ENCODE peak calls at places on chromosomes 7 and 10, in eight cellular contexts. Q is heart left ventricle, V is cardiac muscle cell, T is PC-9, X is DND-41, O is left ventricle myocardium inferior, S is A549, A is BE2C. Y is an unnamed sample.
A peak's percentile ranks its signal among the peaks of the same experiment; 100 is the strongest.

GRCh38 chr7:100679927-100680588 is 6.5 kb downstream of the GNB2 start:
- DNase-seq in X (no peak), V (peak; percentile 30), Q (peak; percentile 49), S (peak; percentile 49), A (no peak), O (peak; percentile 53), T (no peak), Y (no peak)

GRCh38 chr7:151408839-151409554 is 841 bp downstream of the WDR86 start:
- DNase-seq in X (peak; percentile 46), O (no peak), Q (peak; percentile 62), S (no peak), T (no peak), V (peak; percentile 80), A (no peak), Y (peak; percentile 76)

GRCh38 chr10:100786591-100786990 is 41.2 kb downstream of the PAX2 start:
- DNase-seq in O (no peak), V (no peak), A (no peak), X (no peak), Q (no peak), T (no peak), S (no peak), Y (no peak)

GRCh38 chr7:132596588-132596987 is 20.3 kb upstream of the PLXNA4 start:
- DNase-seq in S (no peak), V (no peak), Q (no peak), O (no peak), X (no peak), T (no peak), A (no peak), Y (no peak)

GRCh38 chr7:40331915-40332314 is 197.1 kb downstream of the SUGCT start:
- DNase-seq in T (no peak), O (no peak), S (no peak), V (no peak), X (no peak), Q (no peak), A (no peak), Y (no peak)

GRCh38 chr7:5625938-5626337 is 155.5 kb downstream of the RNF216 start:
- DNase-seq in S (no peak), O (no peak), T (peak; percentile 49), X (no peak), A (no peak), V (peak; percentile 72), Q (no peak), Y (no peak)

GRCh38 chr10:35035641-35036040 is 54.5 kb downstream of the CUL2 start:
- DNase-seq in S (no peak), T (no peak), V (peak; percentile 59), X (no peak), Q (no peak), A (no peak), O (no peak), Y (no peak)

GRCh38 chr7:40093631-40094350 is 40.6 kb downstream of the MPLKIP start:
- DNase-seq in S (no peak), X (no peak), A (no peak), T (no peak), O (no peak), V (no peak), Q (no peak), Y (no peak)

GRCh38 chr7:22651534-22652243 is 75.3 kb upstream of the IL6 start:
- DNase-seq in S (peak; percentile 18), A (no peak), V (peak; percentile 72), T (no peak), X (no peak), Q (no peak), O (no peak), Y (no peak)

GRCh38 chr10:11176746-11177145 is 159.1 kb downstream of the CELF2 start:
- DNase-seq in X (peak; percentile 73), O (no peak), V (no peak), Q (no peak), S (no peak), T (no peak), A (no peak), Y (no peak)

GRCh38 chr10:11175823-11176243 is 158.2 kb downstream of the CELF2 start:
- DNase-seq in V (no peak), T (no peak), O (no peak), Q (no peak), X (no peak), A (no peak), S (no peak), Y (no peak)

GRCh38 chr10:11171452-11171851 is 153.8 kb downstream of the CELF2 start:
- DNase-seq in V (no peak), X (no peak), Q (no peak), O (no peak), S (no peak), A (no peak), T (no peak), Y (no peak)

GRCh38 chr10:11170993-11171416 is 153.3 kb downstream of the CELF2 start:
- DNase-seq in T (no peak), Q (no peak), O (no peak), V (no peak), A (no peak), S (no peak), X (no peak), Y (no peak)

GRCh38 chr10:11173062-11173461 is 155.4 kb downstream of the CELF2 start:
- DNase-seq in O (no peak), X (no peak), V (no peak), S (no peak), Q (no peak), A (no peak), T (no peak), Y (no peak)
- H3K4me1 ChIP-seq in O (peaks cover 98% of the 10 kb centered on the region), X (peaks cover 99% of the 10 kb centered on the region), V (peaks cover 63% of the 10 kb centered on the region), S (no peaks in the 10 kb centered on the region), Q (peaks cover 98% of the 10 kb centered on the region), A (no peaks in the 10 kb centered on the region), T (no peaks in the 10 kb centered on the region), Y (peaks cover 92% of the 10 kb centered on the region)

GRCh38 chr7:133641436-133641835 is 388.6 kb downstream of the EXOC4 start:
- DNase-seq in X (no peak), O (no peak), Q (no peak), A (no peak), S (no peak), V (no peak), T (no peak), Y (no peak)
- TF ChIP-seq CTCF in X (peak; percentile 30), O (no peak), Q (no peak), A (peak; percentile 20), S (no peak), V (no peak), T (no peak), Y (no peak)

GRCh38 chr10:122721111-122721510 is 21.5 kb upstream of the C10orf120 start:
- DNase-seq in O (no peak), Q (no peak), V (no peak), A (no peak), X (no peak), T (no peak), S (no peak), Y (no peak)
- H3K9me3 ChIP-seq in O (no peaks in the 10 kb centered on the region), Q (no peaks in the 10 kb centered on the region), V (no peaks in the 10 kb centered on the region), A (no peaks in the 10 kb centered on the region), X (no peaks in the 10 kb centered on the region), T (no peaks in the 10 kb centered on the region), S (no peaks in the 10 kb centered on the region), Y (no peaks in the 10 kb centered on the region)

GRCh38 chr10:59284111-59284975 is 78.0 kb downstream of the FAM13C start:
- DNase-seq in X (no peak), Q (no peak), V (no peak), T (no peak), A (no peak), O (no peak), S (no peak), Y (no peak)
- H3K4me1 ChIP-seq in X (no peaks in the 10 kb centered on the region), Q (no peaks in the 10 kb centered on the region), V (peaks cover 3% of the 10 kb centered on the region), T (no peaks in the 10 kb centered on the region), A (peaks cover 10% of the 10 kb centered on the region), O (peaks cover 12% of the 10 kb centered on the region), S (no peaks in the 10 kb centered on the region), Y (no peaks in the 10 kb centered on the region)

GRCh38 chr10:107806006-107806405 is 641.5 kb upstream of the SORCS1 start:
- DNase-seq in V (no peak), S (no peak), O (no peak), Q (no peak), A (no peak), X (no peak), T (no peak), Y (no peak)
- TF ChIP-seq CTCF in V (no peak), S (no peak), O (no peak), Q (no peak), A (no peak), X (no peak), T (no peak), Y (no peak)

DNA sequence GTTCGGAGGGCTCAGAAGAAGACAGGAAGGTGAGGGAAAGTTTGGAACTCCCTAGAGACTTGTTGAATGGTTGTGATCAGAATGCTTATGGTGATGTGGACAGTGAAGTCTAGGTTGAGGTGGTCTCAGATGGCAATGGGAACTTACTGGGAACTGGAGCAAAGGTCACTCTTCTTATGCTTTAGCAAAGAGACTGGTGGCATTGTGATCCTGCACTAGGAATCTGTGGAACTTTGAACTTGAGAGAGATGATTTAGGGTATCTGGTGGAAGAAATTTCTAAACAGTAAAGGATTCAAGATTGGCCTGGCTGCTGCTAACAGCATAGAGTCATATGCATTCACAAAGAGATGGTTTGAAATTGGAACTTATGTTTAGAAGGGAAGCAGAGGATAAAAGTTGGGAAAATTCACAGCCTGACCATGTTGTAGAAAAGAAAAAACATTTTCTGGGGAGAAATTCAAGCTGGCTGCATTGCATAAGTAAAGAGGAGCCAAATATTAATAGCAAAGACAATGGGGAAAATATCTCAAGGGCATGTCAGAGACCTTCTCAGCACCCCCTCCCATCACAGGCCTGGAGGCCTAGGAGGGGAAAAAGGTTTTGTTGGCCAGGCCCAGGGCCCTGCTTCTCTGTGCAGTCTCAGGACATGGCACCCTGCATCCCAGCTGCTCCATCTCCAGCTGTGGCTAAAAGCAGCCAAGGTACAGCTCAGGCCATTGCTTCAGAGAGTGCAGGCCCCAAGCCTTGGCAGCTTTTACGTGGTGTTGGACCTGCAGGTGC is 26.0 kb upstream of the ARHGAP12 start:
- DNase-seq in S (no peak), X (no peak), A (no peak), Q (no peak), O (no peak), V (no peak), T (no peak), Y (no peak)
- H3K9me3 ChIP-seq in S (no peaks in the 10 kb centered on the region), X (peaks cover 7% of the 10 kb centered on the region), A (no peaks in the 10 kb centered on the region), Q (peaks cover 8% of the 10 kb centered on the region), O (peaks cover 15% of the 10 kb centered on the region), V (no peaks in the 10 kb centered on the region), T (no peaks in the 10 kb centered on the region), Y (no peaks in the 10 kb centered on the region)

GRCh38 chr7:28165221-28165807 is 15.3 kb downstream of the JAZF1 start:
- DNase-seq in V (no peak), O (no peak), T (no peak), A (no peak), S (no peak), Q (no peak), X (no peak), Y (no peak)
- H3K4me1 ChIP-seq in V (peaks cover 10% of the 10 kb centered on the region), O (peaks cover 55% of the 10 kb centered on the region), T (peaks cover 14% of the 10 kb centered on the region), A (peaks cover 27% of the 10 kb centered on the region), S (peaks cover 13% of the 10 kb centered on the region), Q (peaks cover 25% of the 10 kb centered on the region), X (no peaks in the 10 kb centered on the region), Y (peaks cover 10% of the 10 kb centered on the region)